ENCODE peak calls at places on chromosomes 12 and 14, in six cellular contexts. One of them, this sample, is unnamed.

GRCh38 chr12:57809425-57809824 is 9.1 kb downstream of the AVIL start:
- DNase-seq in fibroblast of the aortic adventitia: no peak
- DNase-seq in GM20000: no peak
- DNase-seq in fibroblast of pulmonary artery: no peak
- DNase-seq in tibial nerve: no peak
- DNase-seq in astrocyte of the cerebellum: no peak
- DNase-seq in this sample: no peak

GRCh38 chr14:49882826-49883694 is 9.8 kb upstream of the ARF6 start:
- DNase-seq in fibroblast of the aortic adventitia: peak
- DNase-seq in GM20000: no peak
- DNase-seq in fibroblast of pulmonary artery: peak
- DNase-seq in tibial nerve: no peak
- DNase-seq in astrocyte of the cerebellum: no peak
- DNase-seq in this sample: no peak

GRCh38 chr12:98736352-98737326 is 91.5 kb downstream of the APAF1 start:
- DNase-seq in fibroblast of the aortic adventitia: no peak
- DNase-seq in GM20000: no peak
- DNase-seq in fibroblast of pulmonary artery: no peak
- DNase-seq in tibial nerve: no peak
- DNase-seq in astrocyte of the cerebellum: no peak
- DNase-seq in this sample: no peak

GRCh38 chr12:124680863-124681778 is 113.7 kb upstream of the NCOR2 start:
- DNase-seq in fibroblast of the aortic adventitia: peak
- DNase-seq in GM20000: peak
- DNase-seq in fibroblast of pulmonary artery: peak
- DNase-seq in tibial nerve: peak
- DNase-seq in astrocyte of the cerebellum: peak
- DNase-seq in this sample: no peak

GRCh38 chr14:81557137-81557536 is 23.5 kb upstream of the SEL1L start:
- DNase-seq in fibroblast of the aortic adventitia: peak
- DNase-seq in GM20000: no peak
- DNase-seq in fibroblast of pulmonary artery: no peak
- DNase-seq in tibial nerve: no peak
- DNase-seq in astrocyte of the cerebellum: no peak
- DNase-seq in this sample: no peak

GRCh38 chr12:125983784-125984510 is 918.7 kb downstream of the AACS start:
- DNase-seq in fibroblast of the aortic adventitia: no peak
- DNase-seq in GM20000: no peak
- DNase-seq in fibroblast of pulmonary artery: no peak
- DNase-seq in tibial nerve: no peak
- DNase-seq in astrocyte of the cerebellum: peak
- DNase-seq in this sample: no peak

GRCh38 chr12:110640275-110641025 is 26.5 kb downstream of the TCTN1 start:
- DNase-seq in fibroblast of the aortic adventitia: no peak
- DNase-seq in GM20000: no peak
- DNase-seq in fibroblast of pulmonary artery: no peak
- DNase-seq in tibial nerve: no peak
- DNase-seq in astrocyte of the cerebellum: no peak
- DNase-seq in this sample: no peak

GRCh38 chr14:54818201-54819133 is 84.2 kb downstream of the GCH1 start:
- DNase-seq in fibroblast of the aortic adventitia: peak
- DNase-seq in GM20000: no peak
- DNase-seq in fibroblast of pulmonary artery: peak
- DNase-seq in tibial nerve: no peak
- DNase-seq in astrocyte of the cerebellum: peak
- DNase-seq in this sample: no peak

GRCh38 chr14:77965919-77966435 is 166.1 kb downstream of the ADCK1 start:
- DNase-seq in fibroblast of the aortic adventitia: peak
- DNase-seq in GM20000: peak
- DNase-seq in fibroblast of pulmonary artery: peak
- DNase-seq in tibial nerve: no peak
- DNase-seq in astrocyte of the cerebellum: no peak
- DNase-seq in this sample: no peak

GRCh38 chr14:61421212-61421923 is 100.0 kb downstream of the PRKCH start:
- DNase-seq in fibroblast of the aortic adventitia: no peak
- DNase-seq in GM20000: no peak
- DNase-seq in fibroblast of pulmonary artery: no peak
- DNase-seq in tibial nerve: no peak
- DNase-seq in astrocyte of the cerebellum: no peak
- DNase-seq in this sample: no peak

GRCh38 chr12:74490390-74491064 is 47.1 kb upstream of the ATXN7L3B start:
- DNase-seq in fibroblast of the aortic adventitia: no peak
- DNase-seq in GM20000: peak
- DNase-seq in fibroblast of pulmonary artery: no peak
- DNase-seq in tibial nerve: no peak
- DNase-seq in astrocyte of the cerebellum: no peak
- DNase-seq in this sample: no peak

GRCh38 chr12:116598341-116599284 is 39.4 kb downstream of the MAP1LC3B2 start:
- DNase-seq in fibroblast of the aortic adventitia: peak
- DNase-seq in GM20000: no peak
- DNase-seq in fibroblast of pulmonary artery: no peak
- DNase-seq in tibial nerve: no peak
- DNase-seq in astrocyte of the cerebellum: no peak
- DNase-seq in this sample: no peak

GRCh38 chr12:572532-572899 is 90.7 kb downstream of the NINJ2 start:
- DNase-seq in fibroblast of the aortic adventitia: no peak
- DNase-seq in GM20000: no peak
- DNase-seq in fibroblast of pulmonary artery: peak
- DNase-seq in tibial nerve: no peak
- DNase-seq in astrocyte of the cerebellum: no peak
- DNase-seq in this sample: no peak

GRCh38 chr14:45070215-45070614 is 13.7 kb upstream of the PRPF39 start:
- DNase-seq in fibroblast of the aortic adventitia: no peak
- DNase-seq in GM20000: no peak
- DNase-seq in fibroblast of pulmonary artery: no peak
- DNase-seq in tibial nerve: no peak
- DNase-seq in astrocyte of the cerebellum: no peak
- DNase-seq in this sample: no peak

GRCh38 chr12:124979568-124979967 is 9.4 kb downstream of the DHX37 start:
- DNase-seq in fibroblast of the aortic adventitia: no peak
- DNase-seq in GM20000: no peak
- DNase-seq in fibroblast of pulmonary artery: no peak
- DNase-seq in tibial nerve: no peak
- DNase-seq in astrocyte of the cerebellum: no peak
- DNase-seq in this sample: no peak

GRCh38 chr12:54160807-54161480 is 27.8 kb downstream of the SMUG1 start:
- DNase-seq in fibroblast of the aortic adventitia: no peak
- DNase-seq in GM20000: no peak
- DNase-seq in fibroblast of pulmonary artery: no peak
- DNase-seq in tibial nerve: no peak
- DNase-seq in astrocyte of the cerebellum: no peak
- DNase-seq in this sample: no peak

GRCh38 chr14:20427231-20428009 is 8.5 kb downstream of the KLHL33 start:
- DNase-seq in fibroblast of the aortic adventitia: peak
- DNase-seq in GM20000: peak
- DNase-seq in fibroblast of pulmonary artery: peak
- DNase-seq in tibial nerve: no peak
- DNase-seq in astrocyte of the cerebellum: peak
- DNase-seq in this sample: no peak

GRCh38 chr14:98954347-98955000 is 317.5 kb downstream of the BCL11B start:
- DNase-seq in fibroblast of the aortic adventitia: no peak
- DNase-seq in GM20000: no peak
- DNase-seq in fibroblast of pulmonary artery: no peak
- DNase-seq in tibial nerve: no peak
- DNase-seq in astrocyte of the cerebellum: no peak
- DNase-seq in this sample: no peak

GRCh38 chr14:46051801-46052200 is 599.8 kb downstream of the RPL10L start:
- DNase-seq in fibroblast of the aortic adventitia: no peak
- DNase-seq in GM20000: no peak
- DNase-seq in fibroblast of pulmonary artery: no peak
- DNase-seq in tibial nerve: no peak
- DNase-seq in astrocyte of the cerebellum: no peak
- DNase-seq in this sample: no peak

GRCh38 chr12:111606651-111607232 is 7.6 kb upstream of the ATXN2 start:
- DNase-seq in fibroblast of the aortic adventitia: no peak
- DNase-seq in GM20000: no peak
- DNase-seq in fibroblast of pulmonary artery: no peak
- DNase-seq in tibial nerve: no peak
- DNase-seq in astrocyte of the cerebellum: no peak
- DNase-seq in this sample: no peak

GRCh38 chr12:131641315-131641714 is 69.6 kb upstream of the SFSWAP start:
- DNase-seq in fibroblast of the aortic adventitia: no peak
- DNase-seq in GM20000: no peak
- DNase-seq in fibroblast of pulmonary artery: no peak
- DNase-seq in tibial nerve: no peak
- DNase-seq in astrocyte of the cerebellum: no peak
- DNase-seq in this sample: no peak

GRCh38 chr12:113086249-113087164 is 30.0 kb downstream of the DTX1 start:
- DNase-seq in fibroblast of the aortic adventitia: no peak
- DNase-seq in GM20000: no peak
- DNase-seq in fibroblast of pulmonary artery: no peak
- DNase-seq in tibial nerve: no peak
- DNase-seq in astrocyte of the cerebellum: no peak
- DNase-seq in this sample: peak

GRCh38 chr14:51442513-51443175 is 202.6 kb downstream of the TMX1 start:
- DNase-seq in fibroblast of the aortic adventitia: peak
- DNase-seq in GM20000: no peak
- DNase-seq in fibroblast of pulmonary artery: peak
- DNase-seq in tibial nerve: no peak
- DNase-seq in astrocyte of the cerebellum: peak
- DNase-seq in this sample: no peak

GRCh38 chr12:108856428-108857157 is 790 bp downstream of the SSH1 start:
- DNase-seq in fibroblast of the aortic adventitia: peak
- DNase-seq in GM20000: peak
- DNase-seq in fibroblast of pulmonary artery: peak
- DNase-seq in tibial nerve: peak
- DNase-seq in astrocyte of the cerebellum: no peak
- DNase-seq in this sample: peak

GRCh38 chr14:105853089-105853906 is 326.9 kb downstream of the TMEM121 start:
- DNase-seq in fibroblast of the aortic adventitia: no peak
- DNase-seq in GM20000: peak
- DNase-seq in fibroblast of pulmonary artery: no peak
- DNase-seq in tibial nerve: no peak
- DNase-seq in astrocyte of the cerebellum: no peak
- DNase-seq in this sample: no peak

GRCh38 chr12:70849265-70849960 is 71.1 kb downstream of the PTPRR start:
- DNase-seq in fibroblast of the aortic adventitia: peak
- DNase-seq in GM20000: no peak
- DNase-seq in fibroblast of pulmonary artery: peak
- DNase-seq in tibial nerve: no peak
- DNase-seq in astrocyte of the cerebellum: peak
- DNase-seq in this sample: no peak

GRCh38 chr12:22668441-22668840 is 43.5 kb downstream of the ETNK1 start:
- DNase-seq in fibroblast of the aortic adventitia: no peak
- DNase-seq in GM20000: no peak
- DNase-seq in fibroblast of pulmonary artery: no peak
- DNase-seq in tibial nerve: no peak
- DNase-seq in astrocyte of the cerebellum: no peak
- DNase-seq in this sample: no peak

GRCh38 chr12:132506730-132507538 is 17.0 kb downstream of the FBRSL1 start:
- DNase-seq in fibroblast of the aortic adventitia: peak
- DNase-seq in GM20000: peak
- DNase-seq in fibroblast of pulmonary artery: peak
- DNase-seq in tibial nerve: peak
- DNase-seq in astrocyte of the cerebellum: no peak
- DNase-seq in this sample: peak

GRCh38 chr14:55103005-55103640 is 25.9 kb upstream of the LGALS3 start:
- DNase-seq in fibroblast of the aortic adventitia: peak
- DNase-seq in GM20000: no peak
- DNase-seq in fibroblast of pulmonary artery: peak
- DNase-seq in tibial nerve: peak
- DNase-seq in astrocyte of the cerebellum: peak
- DNase-seq in this sample: peak

DNA sequence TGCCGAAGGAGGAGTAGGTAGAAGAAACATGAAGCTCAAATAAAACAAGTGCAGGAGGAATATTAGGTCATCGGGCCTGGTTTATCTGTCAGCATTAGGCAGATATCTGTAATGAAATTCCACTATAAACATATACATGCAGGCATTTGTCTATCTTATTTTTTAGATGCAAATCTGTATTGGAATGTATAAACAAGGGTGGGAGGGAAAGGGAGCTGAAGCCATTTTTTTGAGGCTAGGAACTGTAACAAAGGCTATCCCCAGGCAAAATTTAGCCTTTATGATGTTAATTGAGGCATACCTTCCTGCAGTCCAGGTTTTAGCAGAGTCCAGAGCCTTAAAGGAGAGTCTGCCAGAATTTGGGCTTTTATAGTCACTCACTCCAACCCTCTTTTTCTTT is 72.5 kb downstream of the PHLDA1 start:
- DNase-seq in fibroblast of the aortic adventitia: no peak
- DNase-seq in GM20000: no peak
- DNase-seq in fibroblast of pulmonary artery: no peak
- DNase-seq in tibial nerve: no peak
- DNase-seq in astrocyte of the cerebellum: no peak
- DNase-seq in this sample: no peak
- TF ChIP-seq CTCF in fibroblast of the aortic adventitia: no peak
- TF ChIP-seq CTCF in GM20000: no peak
- TF ChIP-seq CTCF in fibroblast of pulmonary artery: no peak
- TF ChIP-seq CTCF in tibial nerve: no peak
- TF ChIP-seq CTCF in astrocyte of the cerebellum: no peak
- TF ChIP-seq CTCF in this sample: no peak

GRCh38 chr12:94147377-94147990 is 893 bp upstream of the PLXNC1 start:
- DNase-seq in fibroblast of the aortic adventitia: no peak
- DNase-seq in GM20000: peak
- DNase-seq in fibroblast of pulmonary artery: no peak
- DNase-seq in tibial nerve: no peak
- DNase-seq in astrocyte of the cerebellum: no peak
- DNase-seq in this sample: no peak
- TF ChIP-seq CTCF in fibroblast of the aortic adventitia: no peak
- TF ChIP-seq CTCF in GM20000: no peak
- TF ChIP-seq CTCF in fibroblast of pulmonary artery: no peak
- TF ChIP-seq CTCF in tibial nerve: no peak
- TF ChIP-seq CTCF in astrocyte of the cerebellum: no peak
- TF ChIP-seq CTCF in this sample: no peak

GRCh38 chr12:117671734-117672133 is 297.1 kb downstream of the KSR2 start:
- DNase-seq in fibroblast of the aortic adventitia: no peak
- DNase-seq in GM20000: peak
- DNase-seq in fibroblast of pulmonary artery: no peak
- DNase-seq in tibial nerve: no peak
- DNase-seq in astrocyte of the cerebellum: no peak
- DNase-seq in this sample: no peak
- TF ChIP-seq CTCF in fibroblast of the aortic adventitia: no peak
- TF ChIP-seq CTCF in GM20000: peak
- TF ChIP-seq CTCF in fibroblast of pulmonary artery: no peak
- TF ChIP-seq CTCF in tibial nerve: no peak
- TF ChIP-seq CTCF in astrocyte of the cerebellum: peak
- TF ChIP-seq CTCF in this sample: no peak

DNA sequence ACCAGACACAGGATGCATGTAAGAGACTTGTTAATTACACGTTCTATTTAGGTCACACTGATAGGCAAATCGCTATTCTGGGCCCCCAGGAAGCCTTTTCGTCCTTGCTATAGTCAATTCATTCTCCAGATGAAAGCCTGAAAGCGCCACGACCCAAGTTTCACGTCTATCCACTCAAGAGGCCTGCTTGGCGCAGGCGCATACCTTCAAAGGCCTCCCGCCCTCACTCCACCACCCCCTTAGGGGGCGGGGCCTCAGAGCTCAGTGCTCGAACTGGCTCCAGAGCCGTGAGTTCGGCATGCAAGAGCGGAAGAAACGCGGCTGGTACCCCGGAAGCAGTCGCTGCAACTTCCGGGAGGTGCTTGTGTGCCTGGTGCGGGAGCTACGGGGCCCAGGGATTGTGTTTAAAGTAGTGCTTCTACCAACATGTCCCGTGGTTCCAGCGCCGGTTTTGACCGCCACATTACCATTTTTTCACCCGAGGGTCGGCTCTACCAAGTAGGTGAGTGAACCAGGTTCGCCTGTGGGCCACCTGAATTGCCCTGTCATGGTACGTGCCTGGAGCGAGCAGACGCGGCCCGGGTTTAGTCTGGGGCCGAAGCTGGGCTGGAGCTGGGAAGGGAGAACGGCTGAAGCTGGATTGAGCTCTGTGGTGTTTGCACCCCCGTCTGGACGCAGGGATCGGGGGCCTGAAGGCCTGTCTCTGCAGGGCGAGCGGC is at the start of gene PSMA6:
- DNase-seq in fibroblast of the aortic adventitia: peak
- DNase-seq in GM20000: peak
- DNase-seq in fibroblast of pulmonary artery: peak
- DNase-seq in tibial nerve: peak
- DNase-seq in astrocyte of the cerebellum: peak
- DNase-seq in this sample: peak
- TF ChIP-seq CTCF in fibroblast of the aortic adventitia: no peak
- TF ChIP-seq CTCF in GM20000: no peak
- TF ChIP-seq CTCF in fibroblast of pulmonary artery: no peak
- TF ChIP-seq CTCF in tibial nerve: peak
- TF ChIP-seq CTCF in astrocyte of the cerebellum: no peak
- TF ChIP-seq CTCF in this sample: no peak